ENCODE peak calls at places on chromosomes 11 and 22, in five cellular contexts. One of them, this sample, is unnamed.

GRCh38 chr11:20599424-20600346 is at the start of gene SLC6A5:
- DNase-seq in astrocyte of the cerebellum: peak; percentile 13
- DNase-seq in retinal pigment epithelial cell: no peak
- DNase-seq in GM12865: peak; percentile 21
- DNase-seq in mesenchymal stem cell: peak; percentile 19
- DNase-seq in this sample: peak; percentile 19

GRCh38 chr22:39581303-39581702 is 10.8 kb downstream of the CACNA1I start:
- DNase-seq in astrocyte of the cerebellum: no peak
- DNase-seq in retinal pigment epithelial cell: no peak
- DNase-seq in GM12865: no peak
- DNase-seq in mesenchymal stem cell: no peak
- DNase-seq in this sample: no peak

GRCh38 chr11:116580828-116581227 is 192.0 kb downstream of the BUD13 start:
- DNase-seq in astrocyte of the cerebellum: no peak
- DNase-seq in retinal pigment epithelial cell: no peak
- DNase-seq in GM12865: no peak
- DNase-seq in mesenchymal stem cell: no peak
- DNase-seq in this sample: no peak

GRCh38 chr11:84398017-84398626 is 1112.0 kb upstream of the CCDC90B start:
- DNase-seq in astrocyte of the cerebellum: no peak
- DNase-seq in retinal pigment epithelial cell: no peak
- DNase-seq in GM12865: peak; percentile 18
- DNase-seq in mesenchymal stem cell: peak; percentile 24
- DNase-seq in this sample: peak; percentile 6

GRCh38 chr11:126354631-126355323 is 709 bp upstream of the ST3GAL4 start:
- DNase-seq in astrocyte of the cerebellum: no peak
- DNase-seq in retinal pigment epithelial cell: no peak
- DNase-seq in GM12865: peak; percentile 50
- DNase-seq in mesenchymal stem cell: no peak
- DNase-seq in this sample: peak; percentile 30

GRCh38 chr11:113505541-113506375 is 30.6 kb upstream of the DRD2 start:
- DNase-seq in astrocyte of the cerebellum: peak; percentile 48
- DNase-seq in retinal pigment epithelial cell: peak; percentile 22
- DNase-seq in GM12865: no peak
- DNase-seq in mesenchymal stem cell: no peak
- DNase-seq in this sample: no peak

GRCh38 chr11:33970984-33971466 is 79.1 kb upstream of the LMO2 start:
- DNase-seq in astrocyte of the cerebellum: peak; percentile 47
- DNase-seq in retinal pigment epithelial cell: peak; percentile 18
- DNase-seq in GM12865: peak; percentile 67
- DNase-seq in mesenchymal stem cell: peak; percentile 61
- DNase-seq in this sample: peak; percentile 31

GRCh38 chr22:27876684-27877083 is 42.4 kb downstream of the PITPNB start:
- DNase-seq in astrocyte of the cerebellum: no peak
- DNase-seq in retinal pigment epithelial cell: no peak
- DNase-seq in GM12865: no peak
- DNase-seq in mesenchymal stem cell: peak; percentile 44
- DNase-seq in this sample: no peak

GRCh38 chr11:75273331-75273988 is 32.9 kb downstream of the TPBGL start:
- DNase-seq in astrocyte of the cerebellum: no peak
- DNase-seq in retinal pigment epithelial cell: no peak
- DNase-seq in GM12865: no peak
- DNase-seq in mesenchymal stem cell: no peak
- DNase-seq in this sample: no peak

GRCh38 chr11:80031014-80031565 is 590.3 kb upstream of the TENM4 start:
- DNase-seq in astrocyte of the cerebellum: no peak
- DNase-seq in retinal pigment epithelial cell: no peak
- DNase-seq in GM12865: no peak
- DNase-seq in mesenchymal stem cell: no peak
- DNase-seq in this sample: no peak

GRCh38 chr22:27105142-27106025 is 448.0 kb downstream of the MIAT start:
- DNase-seq in astrocyte of the cerebellum: peak; percentile 89
- DNase-seq in retinal pigment epithelial cell: no peak
- DNase-seq in GM12865: no peak
- DNase-seq in mesenchymal stem cell: peak; percentile 90
- DNase-seq in this sample: no peak

GRCh38 chr11:18367431-18367830 is 26.9 kb upstream of the LDHA start:
- DNase-seq in astrocyte of the cerebellum: no peak
- DNase-seq in retinal pigment epithelial cell: no peak
- DNase-seq in GM12865: no peak
- DNase-seq in mesenchymal stem cell: no peak
- DNase-seq in this sample: no peak

GRCh38 chr11:92227954-92228935 is 3.6 kb downstream of the FAT3 start:
- DNase-seq in astrocyte of the cerebellum: peak; percentile 26
- DNase-seq in retinal pigment epithelial cell: no peak
- DNase-seq in GM12865: no peak
- DNase-seq in mesenchymal stem cell: no peak
- DNase-seq in this sample: no peak

GRCh38 chr11:88375927-88376470 is 38.5 kb upstream of the CTSC start:
- DNase-seq in astrocyte of the cerebellum: no peak
- DNase-seq in retinal pigment epithelial cell: no peak
- DNase-seq in GM12865: no peak
- DNase-seq in mesenchymal stem cell: no peak
- DNase-seq in this sample: no peak
- H3K4me3 ChIP-seq in astrocyte of the cerebellum: no peak overlapping the region
- H3K4me3 ChIP-seq in retinal pigment epithelial cell: no peak overlapping the region
- H3K4me3 ChIP-seq in GM12865: no peak overlapping the region
- H3K4me3 ChIP-seq in mesenchymal stem cell: no peak overlapping the region
- H3K4me3 ChIP-seq in this sample: no peak overlapping the region

GRCh38 chr11:32332990-32333334 is 102.4 kb downstream of the WT1 start:
- DNase-seq in astrocyte of the cerebellum: no peak
- DNase-seq in retinal pigment epithelial cell: no peak
- DNase-seq in GM12865: no peak
- DNase-seq in mesenchymal stem cell: no peak
- DNase-seq in this sample: no peak
- H3K4me3 ChIP-seq in astrocyte of the cerebellum: peak overlapping the region; percentile 35
- H3K4me3 ChIP-seq in retinal pigment epithelial cell: peak overlapping the region; percentile 45
- H3K4me3 ChIP-seq in GM12865: no peak overlapping the region
- H3K4me3 ChIP-seq in mesenchymal stem cell: no peak overlapping the region
- H3K4me3 ChIP-seq in this sample: no peak overlapping the region

DNA sequence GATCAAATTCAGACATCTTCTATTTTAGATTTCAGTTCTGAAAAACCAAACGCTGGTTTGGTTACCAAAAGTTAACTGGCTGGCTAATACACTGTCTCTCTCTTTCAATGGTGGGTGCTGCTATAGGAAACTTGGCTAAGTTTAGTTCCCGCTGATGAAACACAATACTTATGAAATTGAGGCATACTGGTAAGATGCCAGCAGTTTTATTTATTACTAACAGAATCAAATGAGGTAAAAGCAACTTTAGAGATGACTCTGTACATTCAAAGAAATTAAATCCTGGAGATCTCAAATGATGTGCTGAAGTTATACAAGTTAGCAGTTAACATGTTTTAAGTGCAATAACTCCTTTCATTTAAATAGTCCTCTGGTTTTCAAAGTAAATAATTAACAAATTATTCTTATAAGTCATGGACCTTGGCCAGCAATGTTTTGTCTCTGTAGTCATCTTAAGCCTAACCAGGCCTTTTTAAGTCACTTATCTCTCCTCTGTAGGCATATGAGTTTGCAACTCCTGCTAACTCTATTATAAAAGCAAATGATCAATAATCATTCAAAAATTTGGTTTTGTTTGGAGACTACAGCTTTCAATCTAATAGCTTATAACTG is 54.8 kb downstream of the PAK1 start:
- DNase-seq in astrocyte of the cerebellum: no peak
- DNase-seq in retinal pigment epithelial cell: no peak
- DNase-seq in GM12865: no peak
- DNase-seq in mesenchymal stem cell: no peak
- DNase-seq in this sample: no peak
- H3K4me3 ChIP-seq in astrocyte of the cerebellum: no peak overlapping the region
- H3K4me3 ChIP-seq in retinal pigment epithelial cell: no peak overlapping the region
- H3K4me3 ChIP-seq in GM12865: peak overlapping the region; percentile 42
- H3K4me3 ChIP-seq in mesenchymal stem cell: no peak overlapping the region
- H3K4me3 ChIP-seq in this sample: no peak overlapping the region

DNA sequence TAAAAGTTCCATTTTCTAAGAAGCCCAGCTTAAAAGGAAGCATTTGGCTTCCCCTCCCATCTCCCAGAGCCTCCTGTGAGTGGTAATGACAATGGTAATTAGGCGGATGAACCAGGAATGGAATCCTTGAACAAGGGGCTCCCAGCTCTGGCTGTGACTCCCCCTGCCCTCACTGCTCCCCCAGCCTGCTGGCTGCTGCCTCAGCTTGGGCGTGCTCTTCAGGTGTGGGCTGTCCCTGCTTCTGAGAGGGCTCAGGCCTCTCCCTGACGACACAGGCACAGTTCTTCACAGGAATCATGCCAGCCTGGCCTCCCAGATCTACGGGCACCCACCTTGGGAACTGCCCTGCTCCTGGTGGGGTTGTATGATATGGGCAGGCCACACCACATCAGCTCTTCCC is 81.7 kb upstream of the NARS2 start:
- DNase-seq in astrocyte of the cerebellum: no peak
- DNase-seq in retinal pigment epithelial cell: no peak
- DNase-seq in GM12865: no peak
- DNase-seq in mesenchymal stem cell: no peak
- DNase-seq in this sample: no peak
- H3K4me3 ChIP-seq in astrocyte of the cerebellum: no peak overlapping the region
- H3K4me3 ChIP-seq in retinal pigment epithelial cell: no peak overlapping the region
- H3K4me3 ChIP-seq in GM12865: no peak overlapping the region
- H3K4me3 ChIP-seq in mesenchymal stem cell: no peak overlapping the region
- H3K4me3 ChIP-seq in this sample: no peak overlapping the region

This sample was measured in Jurkat, Clone E6-1.